ENCODE peak calls at places on chromosomes 3 and 15, in four cellular contexts. K is IMR-90, B is AG04450, N is cardiac muscle cell. J is an unnamed sample.

GRCh38 chr3:184443364-184443763 is 63.5 kb downstream of the CHRD start:
- DNase-seq in K (no peak), B (no peak), N (no peak), J (no peak)

GRCh38 chr3:105728913-105729312 is 139.9 kb downstream of the CBLB start:
- DNase-seq in K (no peak), B (no peak), N (no peak), J (no peak)

GRCh38 chr3:95798628-95799027 is 1015.8 kb upstream of the EPHA6 start:
- DNase-seq in N (no peak), K (no peak), B (no peak), J (no peak)

GRCh38 chr15:38002883-38003477 is 68.5 kb downstream of the TMCO5A start:
- DNase-seq in N (peak; percentile 88), B (peak; percentile 55), K (peak; percentile 84), J (peak; percentile 34)

GRCh38 chr3:68880632-68881031 is 51.7 kb downstream of the TAFA4 start:
- DNase-seq in B (no peak), K (no peak), N (no peak), J (no peak)

GRCh38 chr15:59444980-59445500 is 7.1 kb downstream of the FAM81A start:
- DNase-seq in B (no peak), K (no peak), N (peak; percentile 51), J (no peak)

GRCh38 chr3:41026394-41027177 is 172.7 kb upstream of the CTNNB1 start:
- DNase-seq in B (peak; percentile 7), K (peak; percentile 65), N (peak; percentile 97), J (peak; percentile 30)

GRCh38 chr3:129795596-129795995 is 97.9 kb downstream of the TMCC1 start:
- DNase-seq in B (no peak), K (peak; percentile 36), N (no peak), J (no peak)

GRCh38 chr3:87206070-87206469 is 21.0 kb upstream of the CHMP2B start:
- DNase-seq in K (peak; percentile 86), N (peak; percentile 75), B (peak; percentile 26), J (peak; percentile 30)

GRCh38 chr3:134606033-134607025 is 44.5 kb downstream of the KY start:
- DNase-seq in B (no peak), K (no peak), N (peak; percentile 37), J (no peak)

GRCh38 chr3:95407709-95408463 is 1345.0 kb downstream of the NSUN3 start:
- DNase-seq in B (no peak), N (no peak), K (no peak), J (no peak)

GRCh38 chr3:23748398-23749110 is 57.2 kb upstream of the UBE2E1 start:
- DNase-seq in B (no peak), K (peak; percentile 89), N (peak; percentile 70), J (no peak)

GRCh38 chr3:28680050-28680449 is 331.4 kb upstream of the AZI2 start:
- DNase-seq in N (no peak), B (no peak), K (no peak), J (no peak)

GRCh38 chr3:42771271-42771670 is 1.8 kb downstream of the CCDC13 start:
- DNase-seq in B (no peak), K (no peak), N (no peak), J (no peak)

GRCh38 chr15:72233759-72234158 is 2.8 kb upstream of the PKM start:
- DNase-seq in B (no peak), N (no peak), K (peak; percentile 7), J (no peak)

GRCh38 chr3:194141415-194142155 is 5.6 kb downstream of the HES1 start:
- DNase-seq in K (peak; percentile 90), N (peak; percentile 96), B (peak; percentile 69), J (peak; percentile 92)

GRCh38 chr15:31577103-31577502 is 250.5 kb downstream of the KLF13 start:
- DNase-seq in B (no peak), N (no peak), K (no peak), J (no peak)

GRCh38 chr3:147099076-147099475 is 307.3 kb downstream of the ZIC4 start:
- DNase-seq in N (no peak), K (no peak), B (no peak), J (no peak)

GRCh38 chr15:74540135-74540760 is 772 bp upstream of the ARID3B start:
- DNase-seq in N (no peak), K (peak; percentile 60), B (no peak), J (no peak)

GRCh38 chr3:188860147-188860546 is 311.6 kb upstream of the TPRG1 start:
- DNase-seq in N (peak; percentile 32), K (peak; percentile 40), B (no peak), J (no peak)

GRCh38 chr3:67559029-67559605 is 95.3 kb downstream of the SUCLG2 start:
- DNase-seq in N (no peak), B (no peak), K (no peak), J (no peak)

GRCh38 chr15:49558924-49559323 is 61.7 kb downstream of the FAM227B start:
- DNase-seq in K (peak; percentile 53), N (peak; percentile 54), B (no peak), J (no peak)

GRCh38 chr3:39637807-39638206 is 170.3 kb downstream of the MOBP start:
- DNase-seq in B (no peak), K (peak; percentile 48), N (peak; percentile 32), J (peak; percentile 11)

GRCh38 chr3:148735597-148735996 is 37.9 kb downstream of the AGTR1 start:
- DNase-seq in B (no peak), N (no peak), K (no peak), J (no peak)

GRCh38 chr3:193737191-193737751 is 144.3 kb downstream of the OPA1 start:
- DNase-seq in K (no peak), N (no peak), B (no peak), J (no peak)

GRCh38 chr3:33440328-33440577 is at the start of gene UBP1:
- DNase-seq in B (no peak), N (no peak), K (no peak), J (no peak)

GRCh38 chr15:58441376-58442070 is 9.7 kb downstream of the LIPC start:
- DNase-seq in B (peak; percentile 62), N (peak; percentile 70), K (peak; percentile 87), J (no peak)

GRCh38 chr15:78146437-78147154 is 2.6 kb upstream of the IDH3A start:
- DNase-seq in K (no peak), N (no peak), B (no peak), J (no peak)

GRCh38 chr3:185423178-185423577 is 60.2 kb downstream of the MAP3K13 start:
- DNase-seq in K (peak; percentile 35), N (peak; percentile 12), B (no peak), J (no peak)

GRCh38 chr3:171306631-171307030 is 153.6 kb downstream of the TNIK start:
- DNase-seq in B (peak; percentile 93), N (peak; percentile 95), K (peak; percentile 99), J (peak; percentile 72)

GRCh38 chr3:48338635-48339034 is 5.2 kb upstream of the SPINK8 start:
- DNase-seq in K (no peak), N (no peak), B (no peak), J (no peak)

GRCh38 chr15:100335335-100335999 is 6.3 kb downstream of the ADAMTS17 start:
- DNase-seq in N (no peak), B (no peak), K (no peak), J (no peak)

GRCh38 chr3:146969356-146969755 is 364.2 kb upstream of the PLSCR5 start:
- DNase-seq in N (peak; percentile 33), B (no peak), K (peak; percentile 13), J (no peak)

GRCh38 chr3:149539491-149539890 is 65.0 kb downstream of the TM4SF4 start:
- DNase-seq in B (no peak), N (no peak), K (no peak), J (no peak)

GRCh38 chr15:50137330-50137761 is 18.3 kb upstream of the ATP8B4 start:
- DNase-seq in N (peak; percentile 41), K (peak; percentile 99), B (peak; percentile 79), J (no peak)

GRCh38 chr3:16884748-16885587 is at the start of gene PLCL2:
- DNase-seq in N (peak; percentile 58), K (peak; percentile 21), B (no peak), J (no peak)

GRCh38 chr3:193310914-193311723 is 67.4 kb downstream of the ATP13A5 start:
- DNase-seq in K (no peak), B (no peak), N (no peak), J (no peak)

GRCh38 chr3:184300377-184300717 is 1.3 kb downstream of the PSMD2 start:
- DNase-seq in B (no peak), K (peak; percentile 75), N (no peak), J (no peak)

DNA sequence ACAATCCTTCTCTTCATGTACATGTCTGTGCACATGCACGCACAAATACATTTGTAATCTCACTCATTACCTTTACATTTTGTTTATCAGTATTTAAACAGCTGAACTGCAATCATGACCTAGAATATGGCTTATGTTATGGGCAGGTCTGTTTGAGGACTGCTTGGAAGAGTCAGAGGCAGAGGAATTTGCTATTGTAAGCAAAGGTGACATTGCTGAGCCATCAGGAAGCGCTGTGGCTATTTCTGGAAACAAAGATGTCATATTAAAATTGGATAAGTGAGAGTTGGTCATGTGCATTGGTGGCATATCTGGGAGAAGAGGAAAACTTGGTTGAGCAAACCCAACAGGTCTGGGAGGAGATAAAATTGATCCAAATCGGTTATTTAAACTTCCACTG is 41.6 kb downstream of the USF3 start:
- DNase-seq in N (no peak), B (no peak), K (no peak), J (no peak)
- TF ChIP-seq CTCF in N (no peak), B (no peak), K (no peak), J (no peak)

DNA sequence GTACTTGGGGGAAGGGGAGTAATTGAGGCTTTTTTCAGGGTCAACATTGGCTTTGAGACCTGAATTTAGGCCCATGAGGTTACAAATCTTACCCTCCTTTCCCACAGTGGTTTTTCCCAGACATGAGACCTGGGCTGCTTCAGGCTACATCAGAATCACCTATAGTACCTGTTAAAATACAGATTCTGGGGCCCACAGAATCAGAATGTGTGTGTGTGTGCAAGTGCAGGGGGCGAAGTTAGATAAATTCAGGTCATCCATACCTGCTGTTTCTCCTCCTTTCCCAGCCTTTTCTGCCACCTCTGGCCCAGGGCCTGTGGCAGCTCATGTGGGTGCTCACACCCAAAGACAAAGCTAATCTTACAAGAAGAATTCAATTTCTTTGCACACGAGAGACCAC is 110.5 kb downstream of the RAB11A start:
- DNase-seq in K (no peak), B (no peak), N (no peak), J (no peak)
- H3K4me3 ChIP-seq in K (no peak overlapping the region), B (no peak overlapping the region), N (no peak overlapping the region), J (no peak overlapping the region)

GRCh38 chr3:190877925-190878324 is 15.4 kb upstream of the GMNC start:
- DNase-seq in K (no peak), B (no peak), N (no peak), J (no peak)
- TF ChIP-seq CTCF in K (no peak), B (peak; percentile 35), N (peak; percentile 16), J (peak; percentile 44)

DNA sequence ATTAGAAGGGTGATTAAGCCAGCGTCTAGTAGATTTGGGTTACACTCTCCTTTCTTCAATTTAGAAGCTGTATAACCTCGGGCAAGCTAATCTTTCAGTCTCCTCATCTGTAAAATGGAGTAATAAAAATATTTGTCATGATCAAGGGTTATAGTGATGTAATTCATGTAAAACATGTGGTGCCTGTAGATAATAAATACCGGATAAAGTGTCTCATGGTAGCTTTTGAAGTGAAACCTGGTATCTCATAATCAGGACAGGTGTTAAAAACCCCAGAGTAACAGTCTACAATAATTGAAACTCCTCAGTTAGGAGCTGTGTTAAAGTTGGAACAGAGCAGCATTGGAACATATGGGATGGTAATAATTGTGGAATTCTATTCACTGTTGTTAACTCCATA is 919 bp upstream of the KNL1 start:
- DNase-seq in K (no peak), B (no peak), N (no peak), J (no peak)
- H3K4me3 ChIP-seq in K (no peak overlapping the region), B (no peak overlapping the region), N (no peak overlapping the region), J (no peak overlapping the region)